ENCODE peak calls at places on chromosomes 16 and 17, in four cellular contexts. V, P, S and T are unnamed samples.

GRCh38 chr16:23428351-23428750 is 24.6 kb downstream of the COG7 start:
- DNase-seq in V (no peak), P (no peak), S (no peak), T (no peak)

GRCh38 chr17:40316571-40317344 is 7.8 kb downstream of the RARA start:
- DNase-seq in P (peak; percentile 72), S (peak; percentile 78), V (peak; percentile 73), T (peak; percentile 56)

GRCh38 chr17:81976332-81977210 is 858 bp upstream of the ASPSCR1 start:
- DNase-seq in V (no peak), P (peak; percentile 53), S (no peak), T (no peak)

GRCh38 chr17:34220045-34220775 is 34.9 kb upstream of the CCL2 start:
- DNase-seq in S (no peak), P (no peak), V (no peak), T (no peak)

GRCh38 chr17:3986270-3986938 is 22.2 kb upstream of the ATP2A3 start:
- DNase-seq in V (no peak), S (no peak), P (no peak), T (no peak)

GRCh38 chr16:55508941-55509920 is at the start of gene LPCAT2:
- DNase-seq in V (peak; percentile 62), P (peak; percentile 86), S (peak; percentile 93), T (peak; percentile 77)

GRCh38 chr17:63675607-63676539 is 24.1 kb downstream of the LIMD2 start:
- DNase-seq in P (peak; percentile 90), S (peak; percentile 89), V (peak; percentile 90), T (peak; percentile 94)

GRCh38 chr17:41962768-41963434 is 3.7 kb upstream of the CNP start:
- DNase-seq in P (peak; percentile 58), V (peak; percentile 52), S (peak; percentile 75), T (peak; percentile 67)

GRCh38 chr16:12617401-12617819 is 186.3 kb downstream of the CPPED1 start:
- DNase-seq in P (no peak), V (no peak), S (no peak), T (no peak)

GRCh38 chr16:1312459-1312801 is 3.0 kb downstream of the UBE2I start:
- DNase-seq in V (no peak), P (no peak), S (no peak), T (no peak)

GRCh38 chr16:84585886-84586285 is 32.0 kb downstream of the COTL1 start:
- DNase-seq in P (no peak), V (peak; percentile 38), S (no peak), T (no peak)

GRCh38 chr17:60604686-60605334 is 4.8 kb downstream of the PPM1D start:
- DNase-seq in S (peak; percentile 33), V (peak; percentile 67), P (no peak), T (no peak)

GRCh38 chr17:65370669-65371126 is 190.8 kb downstream of the AXIN2 start:
- DNase-seq in V (no peak), S (peak; percentile 52), P (peak; percentile 93), T (peak; percentile 36)

GRCh38 chr17:34114174-34114573 is 140.9 kb upstream of the CCL2 start:
- DNase-seq in S (no peak), P (no peak), V (no peak), T (no peak)

GRCh38 chr17:81070541-81071246 is 35.7 kb downstream of the BAIAP2 start:
- DNase-seq in V (no peak), S (no peak), P (no peak), T (no peak)